ENCODE peak calls at places on chromosomes 5 and 9, in six cellular contexts. X is A549, D is IMR-90, T is HepG2, Y is GM12878, S is K562. Q is an unnamed sample.

GRCh38 chr9:123059472-123060220 is 26.2 kb downstream of the GPR21 start:
- DNase-seq in X (no peak), D (no peak), T (peak; percentile 10), Y (no peak), S (no peak), Q (no peak)

GRCh38 chr5:148290271-148291195 is 21.7 kb upstream of the SPINK7 start:
- DNase-seq in X (no peak), D (peak; percentile 19), T (peak; percentile 21), Y (no peak), S (peak; percentile 9), Q (peak; percentile 10)

GRCh38 chr5:179802207-179802883 is 4.3 kb downstream of the MGAT4B start:
- DNase-seq in X (no peak), D (no peak), T (no peak), Y (no peak), S (no peak), Q (no peak)

GRCh38 chr5:139312075-139312474 is 18.5 kb downstream of the MATR3 start:
- DNase-seq in X (no peak), D (no peak), T (no peak), Y (no peak), S (no peak), Q (no peak)

GRCh38 chr5:35246928-35247644 is 16.8 kb upstream of the PRLR start:
- DNase-seq in X (no peak), D (no peak), T (no peak), Y (no peak), S (no peak), Q (no peak)

GRCh38 chr9:6827370-6827949 is 69.7 kb downstream of the KDM4C start:
- DNase-seq in X (peak; percentile 51), D (peak; percentile 54), T (peak; percentile 71), Y (peak; percentile 16), S (peak; percentile 60), Q (peak; percentile 34)

GRCh38 chr9:126532019-126532462 is 81.7 kb upstream of the LMX1B start:
- DNase-seq in X (no peak), D (no peak), T (no peak), Y (no peak), S (no peak), Q (no peak)

GRCh38 chr9:2787065-2787464 is 56.8 kb downstream of the PUM3 start:
- DNase-seq in X (no peak), D (peak; percentile 73), T (no peak), Y (no peak), S (no peak), Q (no peak)

GRCh38 chr5:95930141-95930540 is 31.5 kb downstream of the ELL2 start:
- DNase-seq in X (no peak), D (no peak), T (no peak), Y (no peak), S (no peak), Q (no peak)

GRCh38 chr5:176817864-176818377 is 7.6 kb downstream of the UNC5A start:
- DNase-seq in X (peak; percentile 89), D (no peak), T (no peak), Y (no peak), S (peak; percentile 21), Q (peak; percentile 84)

GRCh38 chr9:136820947-136821332 is 13.2 kb downstream of the RABL6 start:
- DNase-seq in X (no peak), D (no peak), T (no peak), Y (no peak), S (no peak), Q (no peak)

GRCh38 chr9:128304971-128305288 is 17.3 kb downstream of the TRUB2 start:
- DNase-seq in X (no peak), D (peak; percentile 56), T (no peak), Y (no peak), S (no peak), Q (no peak)

GRCh38 chr9:33162721-33163311 is 4.3 kb downstream of the B4GALT1 start:
- DNase-seq in X (peak; percentile 55), D (peak; percentile 79), T (peak; percentile 76), Y (no peak), S (no peak), Q (no peak)

GRCh38 chr9:127568618-127568970 is 43.5 kb upstream of the STXBP1 start:
- DNase-seq in X (no peak), D (no peak), T (no peak), Y (no peak), S (peak; percentile 28), Q (no peak)

GRCh38 chr5:126358525-126358924 is 64.7 kb upstream of the GRAMD2B start:
- DNase-seq in X (no peak), D (peak; percentile 49), T (no peak), Y (peak; percentile 76), S (no peak), Q (no peak)

GRCh38 chr5:43750809-43751208 is 147.8 kb downstream of the NNT start:
- DNase-seq in X (no peak), D (no peak), T (no peak), Y (no peak), S (no peak), Q (no peak)

GRCh38 chr9:122463828-122464632 is 13.7 kb downstream of the OR1J1 start:
- DNase-seq in X (no peak), D (no peak), T (peak; percentile 69), Y (peak; percentile 45), S (peak; percentile 58), Q (no peak)

GRCh38 chr5:38259062-38259857 is 901 bp downstream of the EGFLAM start:
- DNase-seq in X (no peak), D (no peak), T (no peak), Y (no peak), S (no peak), Q (peak; percentile 14)

GRCh38 chr9:21060919-21061561 is 16.7 kb downstream of the IFNB1 start:
- DNase-seq in X (no peak), D (peak; percentile 36), T (no peak), Y (peak; percentile 12), S (no peak), Q (no peak)

GRCh38 chr5:143677403-143677802 is 134.6 kb upstream of the HMHB1 start:
- DNase-seq in X (no peak), D (no peak), T (no peak), Y (no peak), S (no peak), Q (no peak)

GRCh38 chr9:130901498-130902203 is 5.0 kb upstream of the QRFP start:
- DNase-seq in X (no peak), D (no peak), T (no peak), Y (no peak), S (no peak), Q (no peak)

GRCh38 chr9:135021393-135021789 is 66.1 kb upstream of the OLFM1 start:
- DNase-seq in X (no peak), D (no peak), T (no peak), Y (no peak), S (no peak), Q (no peak)

GRCh38 chr5:157451806-157452205 is 8.2 kb upstream of the NIPAL4 start:
- DNase-seq in X (no peak), D (no peak), T (no peak), Y (no peak), S (no peak), Q (no peak)

GRCh38 chr9:132160802-132161742 is 786 bp upstream of the NTNG2 start:
- DNase-seq in X (peak; percentile 43), D (peak; percentile 76), T (no peak), Y (no peak), S (no peak), Q (peak; percentile 44)

GRCh38 chr9:129227843-129228189 is 49.8 kb upstream of the IER5L start:
- DNase-seq in X (no peak), D (no peak), T (no peak), Y (no peak), S (no peak), Q (no peak)

GRCh38 chr5:163880307-163880706 is 374.9 kb downstream of the MAT2B start:
- DNase-seq in X (no peak), D (peak; percentile 68), T (no peak), Y (no peak), S (no peak), Q (no peak)

GRCh38 chr5:80714570-80715298 is 60.0 kb upstream of the DHFR start:
- DNase-seq in X (no peak), D (no peak), T (no peak), Y (no peak), S (no peak), Q (no peak)

GRCh38 chr5:80713640-80714039 is 58.9 kb upstream of the DHFR start:
- DNase-seq in X (no peak), D (no peak), T (no peak), Y (no peak), S (no peak), Q (no peak)

GRCh38 chr5:80711216-80711615 is 56.4 kb upstream of the DHFR start:
- DNase-seq in X (no peak), D (no peak), T (no peak), Y (no peak), S (no peak), Q (no peak)

GRCh38 chr5:80711938-80712337 is 57.2 kb upstream of the DHFR start:
- DNase-seq in X (peak; percentile 31), D (peak; percentile 34), T (peak; percentile 44), Y (no peak), S (peak; percentile 30), Q (peak; percentile 63)

GRCh38 chr5:80712914-80713313 is 58.1 kb upstream of the DHFR start:
- DNase-seq in X (no peak), D (no peak), T (peak; percentile 73), Y (no peak), S (no peak), Q (no peak)
- TF ChIP-seq BHLHE40 in X (no peak), D (no peak), T (no peak), Y (no peak), S (no peak), Q (no peak)

DNA sequence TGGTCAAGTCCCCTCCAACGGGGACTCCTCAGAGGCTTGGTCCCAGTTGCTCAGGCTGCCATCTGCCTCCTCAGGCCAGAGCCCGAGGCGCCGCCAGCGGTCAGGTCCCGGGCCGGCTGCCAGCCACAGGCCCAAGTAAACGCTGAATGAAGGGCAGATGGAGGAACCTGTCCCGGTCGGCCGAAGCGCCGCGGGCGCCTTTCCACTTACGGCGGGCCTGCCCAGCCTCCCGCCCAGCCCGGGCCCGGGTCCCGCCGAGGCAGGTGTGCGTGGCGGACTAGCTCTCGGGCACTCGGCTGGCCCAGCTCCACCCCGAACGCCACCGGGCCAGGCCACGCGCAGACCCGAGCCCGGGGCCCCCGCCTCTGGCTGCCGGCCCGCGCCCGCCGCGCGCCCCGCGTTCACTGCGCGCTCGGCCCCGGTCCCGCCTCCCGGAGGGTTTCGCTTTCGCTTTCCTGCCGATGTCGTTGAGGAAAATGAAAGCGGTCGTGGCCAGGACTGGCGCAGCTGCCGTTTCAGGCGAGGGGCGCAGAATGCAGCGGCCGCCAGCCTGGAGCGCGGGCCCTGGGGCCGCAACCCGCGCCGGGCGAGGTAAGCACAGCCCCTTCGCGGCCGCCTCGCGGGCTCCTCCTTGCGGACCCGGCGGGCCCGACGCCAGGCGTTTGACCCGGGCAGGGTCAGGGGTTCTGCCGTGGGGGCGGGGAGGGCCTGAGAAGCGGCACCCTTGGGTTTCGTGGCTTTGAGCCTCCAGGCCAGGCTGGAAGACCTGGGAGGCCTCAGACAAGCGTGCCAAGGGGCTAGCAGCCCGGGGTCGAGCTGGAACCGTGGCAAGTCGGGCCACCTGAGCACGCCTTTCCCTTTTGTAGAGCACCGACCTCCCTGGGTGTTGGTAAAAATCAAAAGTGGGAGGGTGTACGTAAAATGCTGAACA is 41.2 kb downstream of the SLC22A5 start:
- DNase-seq in X (peak; percentile 87), D (peak; percentile 72), T (peak; percentile 60), Y (no peak), S (peak; percentile 88), Q (peak; percentile 86)
- TF ChIP-seq BHLHE40 in X (no peak), D (no peak), T (no peak), Y (peak; percentile 71), S (no peak), Q (no peak)

GRCh38 chr9:106918825-106919509 is 56.0 kb downstream of the ZNF462 start:
- DNase-seq in X (no peak), D (no peak), T (no peak), Y (no peak), S (no peak), Q (no peak)
- TF ChIP-seq BHLHE40 in X (no peak), D (no peak), T (no peak), Y (no peak), S (no peak), Q (no peak)

GRCh38 chr5:124631874-124632550 is 114.4 kb downstream of the ZNF608 start:
- DNase-seq in X (no peak), D (no peak), T (no peak), Y (no peak), S (no peak), Q (no peak)
- TF ChIP-seq BHLHE40 in X (no peak), D (no peak), T (no peak), Y (no peak), S (no peak), Q (no peak)

Q was measured in HEK293T.